ENCODE peak calls at places on chromosomes 11 and 22, in six cellular contexts. L is SK-N-SH, P is HCT116, N is HepG2, I is H1, M is GM12878. Z is an unnamed sample. For H3K4me1, the result is how much of the 10 kb centered on the place peaks cover.

GRCh38 chr11:70510106-70510505 is 111.8 kb downstream of the CTTN start:
- DNase-seq in P (no peak), M (no peak), N (no peak), I (no peak), L (no peak), Z (no peak)

GRCh38 chr11:468036-468435 is 18.0 kb downstream of the PTDSS2 start:
- DNase-seq in L (peak), N (no peak), I (no peak), P (no peak), M (no peak), Z (no peak)

GRCh38 chr22:31676700-31677099 is 14.7 kb upstream of the PISD start:
- DNase-seq in M (peak), L (peak), I (peak), P (peak), N (no peak), Z (no peak)

GRCh38 chr11:64173616-64174355 is 7.9 kb upstream of the MACROD1 start:
- DNase-seq in N (no peak), I (no peak), M (no peak), L (no peak), P (no peak), Z (no peak)

GRCh38 chr22:43587574-43587973 is 175.8 kb downstream of the MPPED1 start:
- DNase-seq in N (no peak), P (no peak), M (no peak), I (no peak), L (no peak), Z (no peak)

GRCh38 chr11:100928426-100928825 is 201.2 kb downstream of the PGR start:
- DNase-seq in P (no peak), I (no peak), M (no peak), N (no peak), L (no peak), Z (no peak)

GRCh38 chr11:111283945-111284481 is 14.3 kb upstream of the POU2AF3 start:
- DNase-seq in N (no peak), I (no peak), M (no peak), L (peak), P (no peak), Z (no peak)

GRCh38 chr11:3173795-3174194 is 8.7 kb upstream of the OSBPL5 start:
- DNase-seq in P (no peak), L (no peak), M (no peak), I (no peak), N (no peak), Z (no peak)

GRCh38 chr22:46293591-46294260 is 2.9 kb upstream of the GTSE1 start:
- DNase-seq in N (no peak), M (no peak), I (no peak), L (no peak), P (no peak), Z (no peak)

GRCh38 chr11:19164230-19164855 is 37.4 kb downstream of the CSRP3 start:
- DNase-seq in M (no peak), I (no peak), P (no peak), N (no peak), L (no peak), Z (no peak)

GRCh38 chr11:46475041-46475925 is 83.7 kb upstream of the CHRM4 start:
- DNase-seq in P (no peak), L (no peak), N (no peak), I (no peak), M (no peak), Z (no peak)

DNA sequence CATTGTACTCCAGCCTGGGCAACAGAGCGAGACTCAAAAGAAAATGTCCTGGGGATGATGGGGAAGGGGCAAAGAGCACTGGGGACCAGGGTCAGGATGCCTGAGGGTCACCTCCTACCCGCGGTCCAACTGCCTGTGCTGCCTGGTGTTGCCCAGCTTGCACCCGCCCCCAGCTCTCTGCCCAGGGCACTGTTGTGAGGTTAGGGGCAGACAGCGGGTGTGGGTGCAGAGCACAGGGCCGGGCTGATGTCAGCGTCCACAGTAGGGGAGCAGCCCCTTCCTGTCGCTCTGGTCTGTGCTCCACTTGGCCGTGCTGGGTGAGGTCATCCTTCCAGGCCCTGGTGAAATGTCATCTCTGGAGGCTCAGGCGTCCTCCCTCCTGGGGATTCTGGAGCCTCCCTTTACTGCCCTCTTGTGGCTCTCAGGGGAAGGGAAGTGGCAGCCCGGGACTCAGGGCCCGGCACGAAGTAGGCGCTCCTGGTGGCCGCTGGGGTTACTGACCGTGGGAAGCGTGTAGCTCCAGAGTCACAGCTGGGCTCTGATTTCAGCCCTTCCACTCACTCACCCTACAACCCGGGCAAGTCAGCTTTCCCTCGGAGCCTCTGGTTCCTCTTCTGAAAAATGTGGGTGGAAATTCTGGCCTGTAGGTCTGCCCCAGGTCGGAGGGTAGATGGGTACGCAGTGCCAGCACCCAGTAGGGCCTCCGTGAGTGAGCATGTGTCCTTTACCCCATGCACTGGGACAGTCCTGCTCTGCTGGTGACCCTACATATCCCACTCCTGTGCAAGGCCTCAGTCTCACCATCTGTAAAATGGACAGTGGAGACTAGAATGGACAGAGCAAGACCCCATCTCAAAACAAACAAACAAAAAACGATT is 17.3 kb upstream of the PRR5 start:
- DNase-seq in M (peak), N (peak), I (peak), P (peak), L (peak), Z (peak)
- H3K4me1 ChIP-seq in M (under half), N (half or more), I (under half), P (under half), L (under half), Z (under half)

GRCh38 chr11:120385690-120386089 is 49.5 kb downstream of the ARHGEF12 start:
- DNase-seq in M (no peak), L (no peak), N (no peak), I (no peak), P (no peak), Z (no peak)

GRCh38 chr11:120386774-120387371 is 50.7 kb downstream of the ARHGEF12 start:
- DNase-seq in I (no peak), P (no peak), M (no peak), L (no peak), N (no peak), Z (no peak)

GRCh38 chr11:120385110-120385509 is 48.9 kb downstream of the ARHGEF12 start:
- DNase-seq in N (no peak), I (no peak), L (peak), P (no peak), M (no peak), Z (no peak)

GRCh38 chr11:120384476-120384875 is 48.3 kb downstream of the ARHGEF12 start:
- DNase-seq in I (no peak), P (no peak), N (no peak), M (no peak), L (peak), Z (no peak)

DNA sequence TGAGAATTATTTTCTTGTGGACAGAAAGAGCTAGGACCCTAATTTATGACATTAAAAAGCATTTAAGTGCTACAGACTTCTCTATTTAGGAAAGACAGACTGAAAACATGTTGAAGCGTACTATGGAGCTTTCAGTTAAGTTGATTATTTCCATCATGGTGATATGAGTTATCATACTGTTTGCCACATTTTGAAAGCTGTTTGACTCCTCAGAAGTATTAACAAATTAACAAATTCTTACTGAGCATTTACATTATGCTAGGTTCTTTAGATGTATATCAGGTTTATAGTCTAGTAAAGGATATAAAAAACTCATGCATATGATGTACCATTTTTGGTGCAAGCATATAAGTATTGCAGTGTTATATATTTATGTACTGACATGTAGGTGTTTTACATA is 50.1 kb downstream of the ARHGEF12 start:
- DNase-seq in N (no peak), M (no peak), I (no peak), L (no peak), P (no peak), Z (no peak)
- H3K4me3 ChIP-seq in N (no peak), M (no peak), I (no peak), L (no peak), P (no peak), Z (no peak)

GRCh38 chr11:73321342-73322110 is 13.4 kb downstream of the ARHGEF17 start:
- DNase-seq in L (peak), N (no peak), M (no peak), P (no peak), I (no peak), Z (no peak)
- TF ChIP-seq SIN3A in L (no peak), N (no peak), M (no peak), P (no peak), I (no peak), Z (no peak)

GRCh38 chr11:119258180-119258579 is 52.0 kb downstream of the CBL start:
- DNase-seq in L (no peak), P (no peak), M (no peak), I (no peak), N (no peak), Z (no peak)
- H3K4me1 ChIP-seq in L (under half), P (under half), M (under half), I (under half), N (under half), Z (under half)

DNA sequence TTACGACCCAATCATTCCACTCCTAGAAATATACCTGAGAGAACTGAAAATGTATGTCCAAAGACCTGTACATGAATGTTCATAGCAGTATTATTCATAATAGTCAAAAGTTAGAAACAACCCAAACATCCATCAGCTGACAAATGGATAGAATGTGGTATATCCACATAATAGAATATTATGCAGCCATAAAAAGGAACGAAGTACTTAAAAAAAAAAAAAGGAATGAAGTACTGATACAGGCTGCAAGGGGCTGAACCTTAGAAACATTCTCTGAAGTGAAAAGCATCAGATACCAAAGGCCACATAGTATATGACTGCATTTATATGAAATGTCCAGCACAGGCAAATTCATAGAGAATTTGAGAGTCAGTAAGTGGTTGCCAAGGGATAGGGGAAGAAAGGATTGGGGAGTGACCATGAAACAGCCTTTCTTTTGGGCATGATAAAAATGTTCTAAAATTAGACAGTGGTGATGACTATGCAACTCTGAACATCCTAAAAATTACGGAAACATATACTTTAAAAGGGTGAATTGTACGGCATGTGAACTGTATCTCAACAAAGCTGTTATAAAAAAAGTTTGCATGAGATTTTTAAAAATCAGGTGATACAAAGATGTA is 1.8 kb downstream of the TPST2 start:
- DNase-seq in M (no peak), I (no peak), N (no peak), P (no peak), L (no peak), Z (no peak)
- H3K4me3 ChIP-seq in M (peak), I (no peak), N (no peak), P (no peak), L (no peak), Z (no peak)

GRCh38 chr11:35796542-35796941 is 134.0 kb downstream of the TRIM44 start:
- DNase-seq in L (no peak), P (no peak), N (no peak), I (no peak), M (no peak), Z (peak)
- TF ChIP-seq SIN3A in L (no peak), P (no peak), N (no peak), I (no peak), M (no peak), Z (no peak)

GRCh38 chr11:94771390-94771789 is 3.2 kb downstream of the AMOTL1 start:
- DNase-seq in I (no peak), M (no peak), N (no peak), P (no peak), L (no peak), Z (no peak)
- H3K4me1 ChIP-seq in I (under half), M (under half), N (under half), P (half or more), L (under half), Z (under half)

GRCh38 chr11:62613275-62613864 is 313 bp downstream of the ROM1 start:
- DNase-seq in L (no peak), I (no peak), M (no peak), P (no peak), N (no peak), Z (no peak)
- H3K4me3 ChIP-seq in L (peak), I (peak), M (no peak), P (no peak), N (peak), Z (peak)

DNA sequence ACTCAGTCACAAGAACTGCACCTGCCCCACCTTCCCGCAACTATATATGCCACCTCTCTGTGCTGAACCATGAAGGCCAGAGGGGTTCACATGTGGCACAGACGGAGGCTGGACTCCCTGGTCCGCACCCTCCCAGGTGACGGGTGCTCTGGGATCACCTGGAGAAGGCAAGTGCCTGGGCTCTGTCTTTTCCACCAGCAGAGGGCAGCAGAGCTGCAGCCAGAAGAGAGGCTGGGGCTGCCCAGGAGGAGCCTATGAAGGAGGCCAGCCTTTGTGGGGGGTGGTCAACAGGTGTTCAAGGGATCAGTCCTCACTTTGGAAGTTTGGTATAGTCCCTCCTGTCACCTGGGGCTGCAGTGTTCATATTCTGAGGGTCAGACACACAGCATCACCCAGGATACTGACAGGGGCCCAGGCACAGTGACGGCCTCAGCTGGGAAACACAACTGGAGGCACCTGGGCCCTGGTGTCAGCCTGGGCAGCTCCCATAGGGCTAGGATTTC is 39.2 kb upstream of the IGLL5 start:
- DNase-seq in I (peak), M (no peak), P (peak), L (peak), N (peak), Z (peak)
- TF ChIP-seq SIN3A in I (no peak), M (no peak), P (no peak), L (no peak), N (no peak), Z (no peak)

DNA sequence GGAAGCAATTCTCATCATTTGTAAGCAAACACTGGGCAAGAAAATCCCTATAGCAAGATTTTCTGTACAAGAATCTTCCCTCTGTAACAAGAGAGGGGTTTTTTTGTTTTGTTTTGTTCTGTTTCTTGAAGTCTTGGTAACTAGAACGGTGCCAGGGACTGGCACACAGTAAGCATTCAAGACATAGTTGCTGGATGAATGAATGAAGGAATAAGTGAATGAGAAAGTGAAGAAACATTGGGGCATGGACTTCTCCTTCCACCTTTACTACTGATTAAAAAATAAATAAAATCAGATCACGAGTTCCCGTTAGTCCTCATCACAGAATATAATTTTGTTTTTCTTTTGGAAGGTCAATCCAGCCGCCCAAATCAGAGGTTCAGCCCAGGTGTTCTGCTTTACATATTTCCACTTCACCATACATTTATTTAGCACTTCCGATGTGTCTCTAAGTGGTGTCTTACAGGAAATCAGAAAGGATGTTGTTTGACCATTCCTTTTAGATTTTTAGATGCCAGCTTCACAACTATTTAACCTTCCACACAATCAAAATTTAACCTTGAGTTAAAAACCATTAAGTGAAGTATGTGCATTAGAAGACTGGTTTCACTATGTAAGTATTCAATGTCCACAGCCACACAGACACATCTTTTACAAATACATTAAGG is 281.2 kb downstream of the CADM1 start:
- DNase-seq in P (no peak), M (peak), L (no peak), N (no peak), I (no peak), Z (no peak)
- H3K4me1 ChIP-seq in P (under half), M (under half), L (under half), N (under half), I (under half), Z (under half)

Z was measured in Panc1.